ENCODE peak calls at places on chromosomes 3 and 15, in nine cellular contexts. One of them, this sample, is unnamed.
A peak's percentile ranks its signal among the peaks of the same experiment; 100 is the strongest.

GRCh38 chr3:19799115-19799514 is 134.9 kb downstream of the EFHB start:
- DNase-seq in MM.1S: no peak
- DNase-seq in SK-N-SH: no peak
- DNase-seq in mucosa of descending colon: no peak
- DNase-seq in CD8-positive, alpha-beta T cell: no peak
- DNase-seq in A549: no peak
- DNase-seq in GM12865: no peak
- DNase-seq in colonic mucosa: no peak
- DNase-seq in astrocyte of the spinal cord: no peak
- DNase-seq in this sample: no peak

GRCh38 chr3:52079958-52080357 is 23.6 kb upstream of the DUSP7 start:
- DNase-seq in A549: no peak
- DNase-seq in CD8-positive, alpha-beta T cell: no peak
- DNase-seq in mucosa of descending colon: no peak
- DNase-seq in MM.1S: no peak
- DNase-seq in astrocyte of the spinal cord: no peak
- DNase-seq in GM12865: no peak
- DNase-seq in colonic mucosa: no peak
- DNase-seq in SK-N-SH: no peak
- DNase-seq in this sample: no peak

GRCh38 chr15:79831635-79832034 is 65.2 kb downstream of the MTHFS start:
- DNase-seq in A549: no peak
- DNase-seq in astrocyte of the spinal cord: no peak
- DNase-seq in SK-N-SH: no peak
- DNase-seq in GM12865: no peak
- DNase-seq in mucosa of descending colon: no peak
- DNase-seq in MM.1S: no peak
- DNase-seq in CD8-positive, alpha-beta T cell: no peak
- DNase-seq in colonic mucosa: no peak
- DNase-seq in this sample: no peak

GRCh38 chr3:171420667-171421066 is 39.5 kb downstream of the TNIK start:
- DNase-seq in SK-N-SH: no peak
- DNase-seq in A549: no peak
- DNase-seq in colonic mucosa: no peak
- DNase-seq in GM12865: no peak
- DNase-seq in mucosa of descending colon: no peak
- DNase-seq in astrocyte of the spinal cord: no peak
- DNase-seq in MM.1S: no peak
- DNase-seq in CD8-positive, alpha-beta T cell: no peak
- DNase-seq in this sample: peak; percentile 28

GRCh38 chr3:69320867-69321266 is 65.0 kb downstream of the FRMD4B start:
- DNase-seq in A549: no peak
- DNase-seq in mucosa of descending colon: no peak
- DNase-seq in GM12865: peak; percentile 83
- DNase-seq in colonic mucosa: no peak
- DNase-seq in CD8-positive, alpha-beta T cell: no peak
- DNase-seq in SK-N-SH: no peak
- DNase-seq in astrocyte of the spinal cord: no peak
- DNase-seq in MM.1S: peak; percentile 70
- DNase-seq in this sample: peak; percentile 46

GRCh38 chr3:188037965-188038581 is 115.9 kb upstream of the LPP start:
- DNase-seq in SK-N-SH: no peak
- DNase-seq in colonic mucosa: peak; percentile 32
- DNase-seq in MM.1S: no peak
- DNase-seq in A549: no peak
- DNase-seq in GM12865: no peak
- DNase-seq in mucosa of descending colon: peak; percentile 50
- DNase-seq in CD8-positive, alpha-beta T cell: no peak
- DNase-seq in astrocyte of the spinal cord: peak; percentile 46
- DNase-seq in this sample: no peak

GRCh38 chr3:187798126-187798525 is 52.9 kb upstream of the BCL6 start:
- DNase-seq in astrocyte of the spinal cord: no peak
- DNase-seq in mucosa of descending colon: no peak
- DNase-seq in A549: no peak
- DNase-seq in MM.1S: no peak
- DNase-seq in CD8-positive, alpha-beta T cell: no peak
- DNase-seq in GM12865: no peak
- DNase-seq in SK-N-SH: no peak
- DNase-seq in colonic mucosa: no peak
- DNase-seq in this sample: no peak

GRCh38 chr15:77187751-77188464 is 117.0 kb upstream of the TSPAN3 start:
- DNase-seq in CD8-positive, alpha-beta T cell: no peak
- DNase-seq in A549: no peak
- DNase-seq in MM.1S: peak; percentile 73
- DNase-seq in colonic mucosa: peak; percentile 32
- DNase-seq in SK-N-SH: no peak
- DNase-seq in mucosa of descending colon: no peak
- DNase-seq in astrocyte of the spinal cord: peak; percentile 61
- DNase-seq in GM12865: peak; percentile 69
- DNase-seq in this sample: peak; percentile 61

GRCh38 chr15:43274136-43274535 is 7.4 kb upstream of the TGM5 start:
- DNase-seq in CD8-positive, alpha-beta T cell: no peak
- DNase-seq in astrocyte of the spinal cord: no peak
- DNase-seq in colonic mucosa: no peak
- DNase-seq in SK-N-SH: no peak
- DNase-seq in GM12865: no peak
- DNase-seq in mucosa of descending colon: no peak
- DNase-seq in MM.1S: no peak
- DNase-seq in A549: no peak
- DNase-seq in this sample: no peak

GRCh38 chr3:133206921-133207320 is 168.7 kb downstream of the TMEM108 start:
- DNase-seq in MM.1S: no peak
- DNase-seq in mucosa of descending colon: no peak
- DNase-seq in astrocyte of the spinal cord: no peak
- DNase-seq in SK-N-SH: no peak
- DNase-seq in GM12865: no peak
- DNase-seq in CD8-positive, alpha-beta T cell: no peak
- DNase-seq in A549: no peak
- DNase-seq in colonic mucosa: no peak
- DNase-seq in this sample: no peak

GRCh38 chr3:58462829-58463180 is 29.1 kb upstream of the KCTD6 start:
- DNase-seq in SK-N-SH: no peak
- DNase-seq in mucosa of descending colon: no peak
- DNase-seq in A549: no peak
- DNase-seq in CD8-positive, alpha-beta T cell: no peak
- DNase-seq in MM.1S: no peak
- DNase-seq in colonic mucosa: no peak
- DNase-seq in GM12865: no peak
- DNase-seq in astrocyte of the spinal cord: no peak
- DNase-seq in this sample: no peak

GRCh38 chr15:92880796-92881569 is 19.1 kb upstream of the CHD2 start:
- DNase-seq in SK-N-SH: no peak
- DNase-seq in A549: no peak
- DNase-seq in astrocyte of the spinal cord: no peak
- DNase-seq in mucosa of descending colon: no peak
- DNase-seq in GM12865: no peak
- DNase-seq in CD8-positive, alpha-beta T cell: no peak
- DNase-seq in colonic mucosa: peak; percentile 57
- DNase-seq in MM.1S: peak; percentile 48
- DNase-seq in this sample: peak; percentile 58

GRCh38 chr15:63250312-63250965 is 27.0 kb upstream of the APH1B start:
- DNase-seq in mucosa of descending colon: no peak
- DNase-seq in MM.1S: no peak
- DNase-seq in A549: no peak
- DNase-seq in astrocyte of the spinal cord: peak; percentile 92
- DNase-seq in SK-N-SH: no peak
- DNase-seq in CD8-positive, alpha-beta T cell: no peak
- DNase-seq in colonic mucosa: no peak
- DNase-seq in GM12865: no peak
- DNase-seq in this sample: peak; percentile 98

DNA sequence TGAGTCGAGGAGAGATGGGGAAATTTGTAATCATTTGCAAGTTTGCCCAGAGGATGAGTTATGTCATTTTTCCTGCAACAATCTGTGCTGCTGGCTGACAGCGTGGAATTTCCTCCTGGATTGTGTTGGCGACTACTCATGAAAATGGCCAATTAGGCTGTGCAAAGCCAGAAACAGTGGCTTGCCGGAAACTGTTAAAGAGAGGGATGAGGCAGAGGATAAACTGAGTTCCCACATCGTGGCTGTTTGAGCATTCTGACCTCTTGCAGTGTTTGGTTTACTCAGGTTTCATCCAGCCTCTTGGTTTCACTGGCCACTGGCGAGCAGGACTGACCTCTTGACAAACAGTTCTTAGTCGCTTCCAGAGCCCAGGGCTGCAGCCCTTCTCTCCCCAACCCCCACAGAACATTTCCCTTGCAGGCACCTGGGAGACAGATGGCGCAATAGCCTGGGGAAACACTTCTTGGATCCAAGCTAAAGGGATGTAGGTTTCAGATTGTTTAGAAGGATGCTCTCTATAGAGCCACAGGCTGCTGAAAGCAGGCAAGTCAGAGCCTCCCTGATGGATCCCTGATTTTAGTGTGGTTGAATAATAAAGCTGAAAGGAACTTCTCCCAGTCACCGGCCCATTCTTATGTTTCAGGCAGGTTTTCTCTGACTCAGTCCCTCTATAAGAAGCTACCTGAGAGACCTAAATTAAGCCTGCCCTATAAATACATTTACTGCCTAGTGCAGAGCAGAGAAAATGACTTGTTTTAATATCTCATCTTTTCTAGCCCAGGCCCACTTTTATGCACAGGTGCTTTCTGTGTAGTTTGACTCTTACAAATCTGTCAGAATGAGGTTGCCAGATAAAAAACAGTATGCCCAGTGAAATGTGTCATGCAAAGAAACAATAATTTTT is 92.8 kb upstream of the UBE2E1 start:
- DNase-seq in GM12865: no peak
- DNase-seq in mucosa of descending colon: no peak
- DNase-seq in A549: peak; percentile 38
- DNase-seq in CD8-positive, alpha-beta T cell: no peak
- DNase-seq in astrocyte of the spinal cord: peak; percentile 83
- DNase-seq in SK-N-SH: peak; percentile 69
- DNase-seq in MM.1S: peak; percentile 52
- DNase-seq in colonic mucosa: no peak
- DNase-seq in this sample: peak; percentile 97
- TF ChIP-seq CTCF in GM12865: no peak
- TF ChIP-seq CTCF in mucosa of descending colon: no peak
- TF ChIP-seq CTCF in A549: no peak
- TF ChIP-seq CTCF in CD8-positive, alpha-beta T cell: no peak
- TF ChIP-seq CTCF in astrocyte of the spinal cord: no peak
- TF ChIP-seq CTCF in SK-N-SH: peak; percentile 39
- TF ChIP-seq CTCF in MM.1S: no peak
- TF ChIP-seq CTCF in colonic mucosa: no peak
- TF ChIP-seq CTCF in this sample: no peak

DNA sequence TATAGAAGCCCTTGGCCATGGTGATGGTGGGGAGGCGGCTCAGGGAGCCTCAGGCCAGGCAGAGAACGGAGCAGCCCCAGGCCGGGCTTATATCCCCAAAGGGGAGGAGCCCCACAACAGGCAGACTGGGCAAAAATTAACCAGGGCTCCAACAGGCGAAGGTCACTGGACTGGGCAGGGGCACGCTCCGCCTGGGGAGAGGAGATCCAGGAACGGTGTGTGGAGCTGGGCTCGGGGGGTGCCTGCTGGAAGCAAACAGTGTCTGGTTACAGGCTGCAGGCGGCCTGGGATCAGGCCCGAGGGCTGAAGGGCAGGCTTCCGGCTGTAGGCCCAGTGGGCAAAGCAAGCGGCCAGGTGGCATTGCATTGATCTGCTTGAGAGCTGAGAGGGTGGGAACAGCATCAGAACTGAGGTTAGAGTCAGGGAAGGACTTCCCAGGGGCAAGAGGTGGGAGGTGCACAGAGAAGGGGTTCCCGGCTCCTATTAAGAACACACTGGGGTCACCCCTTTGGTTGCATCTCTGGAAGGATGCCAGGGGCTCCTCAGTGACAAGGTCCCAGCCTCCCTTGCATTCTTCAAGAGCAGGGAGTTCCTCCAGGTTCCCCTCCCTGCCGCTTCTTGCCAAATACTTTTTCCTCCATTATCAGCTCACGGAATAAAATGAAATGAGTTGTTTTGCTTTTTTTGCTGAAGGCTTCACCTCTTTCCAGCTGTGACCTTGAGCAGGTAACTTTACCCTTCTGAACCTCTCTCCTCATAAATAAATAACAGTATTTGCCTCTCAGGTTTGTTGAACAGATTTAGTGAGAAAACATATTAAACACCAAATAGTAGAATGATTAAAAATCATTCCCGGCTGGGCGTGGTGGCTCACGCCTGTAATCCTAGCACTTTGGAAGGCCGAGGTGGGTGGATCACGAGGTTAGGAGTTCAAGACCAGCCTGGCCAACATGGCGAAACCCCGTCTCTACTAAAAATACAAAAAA is 7.8 kb downstream of the ANPEP start:
- DNase-seq in astrocyte of the spinal cord: no peak
- DNase-seq in GM12865: no peak
- DNase-seq in SK-N-SH: no peak
- DNase-seq in A549: no peak
- DNase-seq in colonic mucosa: peak; percentile 67
- DNase-seq in CD8-positive, alpha-beta T cell: no peak
- DNase-seq in MM.1S: no peak
- DNase-seq in mucosa of descending colon: peak; percentile 61
- DNase-seq in this sample: no peak
- H3K4me3 ChIP-seq in astrocyte of the spinal cord: no peak overlapping the region
- H3K4me3 ChIP-seq in GM12865: no peak overlapping the region
- H3K4me3 ChIP-seq in SK-N-SH: no peak overlapping the region
- H3K4me3 ChIP-seq in A549: no peak overlapping the region
- H3K4me3 ChIP-seq in colonic mucosa: no peak overlapping the region
- H3K4me3 ChIP-seq in CD8-positive, alpha-beta T cell: no peak overlapping the region
- H3K4me3 ChIP-seq in MM.1S: no peak overlapping the region
- H3K4me3 ChIP-seq in mucosa of descending colon: no peak overlapping the region
- H3K4me3 ChIP-seq in this sample: no peak overlapping the region

DNA sequence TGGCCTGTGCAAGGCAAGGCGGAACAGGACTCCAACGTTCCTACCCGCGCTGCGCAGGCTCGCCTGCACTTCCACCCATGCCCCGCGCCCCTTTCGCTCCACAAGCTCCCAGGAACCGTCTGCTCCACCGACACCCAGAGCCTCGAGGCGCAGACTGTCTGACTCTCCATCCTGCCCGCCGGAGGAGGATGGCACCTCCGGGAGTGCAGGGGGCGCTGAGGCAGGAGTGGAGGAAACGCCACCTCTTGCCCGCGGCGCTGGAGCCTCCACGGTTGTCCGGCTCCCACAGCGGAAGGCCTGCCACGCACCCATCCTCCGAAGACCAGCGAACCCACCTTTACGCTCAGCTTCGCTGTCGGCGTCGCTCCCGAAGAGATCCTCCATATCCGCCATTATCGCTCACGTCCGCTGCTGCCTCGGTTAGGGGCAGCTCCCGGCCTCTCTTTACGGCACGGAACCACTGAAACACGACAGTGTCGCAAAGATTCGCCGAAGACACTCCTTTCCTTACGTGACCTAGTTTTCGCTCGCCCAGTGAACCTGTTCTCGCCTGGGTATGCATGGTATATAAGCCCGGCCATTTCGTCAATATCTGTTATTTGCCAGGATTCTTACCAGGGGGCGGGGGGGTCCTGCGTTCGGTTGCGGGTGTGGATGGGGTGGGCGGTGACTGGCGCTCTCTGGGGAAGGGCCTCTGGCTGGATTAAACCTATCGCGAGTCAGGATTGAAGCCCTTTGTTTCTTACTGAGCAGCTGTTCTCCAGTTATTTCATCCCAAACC is at the start of gene LEO1:
- DNase-seq in astrocyte of the spinal cord: peak; percentile 97
- DNase-seq in mucosa of descending colon: peak; percentile 88
- DNase-seq in A549: peak; percentile 99
- DNase-seq in colonic mucosa: peak; percentile 94
- DNase-seq in SK-N-SH: peak; percentile 89
- DNase-seq in GM12865: peak; percentile 99
- DNase-seq in MM.1S: peak; percentile 98
- DNase-seq in CD8-positive, alpha-beta T cell: peak; percentile 84
- DNase-seq in this sample: peak; percentile 98
- TF ChIP-seq CTCF in astrocyte of the spinal cord: peak; percentile 57
- TF ChIP-seq CTCF in mucosa of descending colon: no peak
- TF ChIP-seq CTCF in A549: peak; percentile 51
- TF ChIP-seq CTCF in colonic mucosa: no peak
- TF ChIP-seq CTCF in SK-N-SH: peak; percentile 58
- TF ChIP-seq CTCF in GM12865: peak; percentile 12
- TF ChIP-seq CTCF in MM.1S: peak; percentile 46
- TF ChIP-seq CTCF in CD8-positive, alpha-beta T cell: peak; percentile 26
- TF ChIP-seq CTCF in this sample: peak; percentile 51

GRCh38 chr15:26177816-26178215 is 314.7 kb upstream of the ATP10A start:
- DNase-seq in GM12865: no peak
- DNase-seq in A549: no peak
- DNase-seq in mucosa of descending colon: no peak
- DNase-seq in astrocyte of the spinal cord: no peak
- DNase-seq in CD8-positive, alpha-beta T cell: no peak
- DNase-seq in SK-N-SH: no peak
- DNase-seq in MM.1S: no peak
- DNase-seq in colonic mucosa: no peak
- DNase-seq in this sample: no peak
- H3K4me3 ChIP-seq in GM12865: no peak overlapping the region
- H3K4me3 ChIP-seq in A549: no peak overlapping the region
- H3K4me3 ChIP-seq in mucosa of descending colon: no peak overlapping the region
- H3K4me3 ChIP-seq in astrocyte of the spinal cord: no peak overlapping the region
- H3K4me3 ChIP-seq in CD8-positive, alpha-beta T cell: no peak overlapping the region
- H3K4me3 ChIP-seq in SK-N-SH: no peak overlapping the region
- H3K4me3 ChIP-seq in MM.1S: no peak overlapping the region
- H3K4me3 ChIP-seq in colonic mucosa: no peak overlapping the region
- H3K4me3 ChIP-seq in this sample: no peak overlapping the region